ENCODE peak calls at places on chromosome 11, in seven cellular contexts. K is substantia nigra, X is M059J, F is GDM1, Y is heart left ventricle, Z is ACHN, J is neural crest cell. E is an unnamed sample.

GRCh38 chr11:8841899-8842298 is 69.1 kb upstream of the AKIP1 start:
- DNase-seq in K (no peak), X (peak), F (no peak), Y (no peak), Z (no peak), J (no peak), E (no peak)

GRCh38 chr11:72303179-72303578 is 59.2 kb upstream of the PHOX2A start:
- DNase-seq in K (no peak), X (no peak), F (no peak), Y (no peak), Z (no peak), J (no peak), E (no peak)

GRCh38 chr11:11555228-11555627 is 66.6 kb downstream of the GALNT18 start:
- DNase-seq in K (no peak), X (no peak), F (no peak), Y (peak), Z (peak), J (no peak), E (no peak)

GRCh38 chr11:83971063-83971462 is 684.9 kb upstream of the CCDC90B start:
- DNase-seq in K (no peak), X (peak), F (no peak), Y (no peak), Z (no peak), J (no peak), E (no peak)

GRCh38 chr11:103871923-103872551 is 164.4 kb upstream of the DDI1 start:
- DNase-seq in K (no peak), X (no peak), F (no peak), Y (no peak), Z (no peak), J (no peak), E (no peak)

GRCh38 chr11:75145972-75146519 is 4.9 kb upstream of the SLCO2B1 start:
- DNase-seq in K (no peak), X (no peak), F (no peak), Y (no peak), Z (no peak), J (no peak), E (no peak)

GRCh38 chr11:73958521-73959141 is 7.8 kb downstream of the DNAJB13 start:
- DNase-seq in K (no peak), X (no peak), F (no peak), Y (no peak), Z (no peak), J (no peak), E (no peak)

GRCh38 chr11:134613646-134614045 is 201.6 kb upstream of the B3GAT1 start:
- DNase-seq in K (no peak), X (no peak), F (no peak), Y (no peak), Z (no peak), J (no peak), E (no peak)

GRCh38 chr11:12543596-12544415 is 130.4 kb upstream of the TEAD1 start:
- DNase-seq in K (no peak), X (peak), F (no peak), Y (no peak), Z (no peak), J (no peak), E (no peak)

GRCh38 chr11:88377151-88377550 is 39.6 kb upstream of the CTSC start:
- DNase-seq in K (no peak), X (no peak), F (no peak), Y (no peak), Z (peak), J (no peak), E (no peak)

GRCh38 chr11:63534895-63535461 is 1.6 kb upstream of the PLAAT4 start:
- DNase-seq in K (no peak), X (peak), F (no peak), Y (no peak), Z (no peak), J (no peak), E (no peak)

GRCh38 chr11:20739004-20739612 is 69.7 kb downstream of the NELL1 start:
- DNase-seq in K (no peak), X (no peak), F (no peak), Y (no peak), Z (no peak), J (no peak), E (no peak)

GRCh38 chr11:15923169-15923568 is 433.2 kb downstream of the SOX6 start:
- DNase-seq in K (no peak), X (no peak), F (no peak), Y (no peak), Z (no peak), J (no peak), E (no peak)

GRCh38 chr11:93648168-93648567 is 13.3 kb upstream of the CEP295 start:
- DNase-seq in K (no peak), X (no peak), F (no peak), Y (no peak), Z (no peak), J (no peak), E (no peak)

GRCh38 chr11:61747389-61748285 is 4.8 kb upstream of the MYRF start:
- DNase-seq in K (peak), X (peak), F (no peak), Y (peak), Z (peak), J (peak), E (no peak)

GRCh38 chr11:34886609-34887008 is 29.6 kb downstream of the APIP start:
- DNase-seq in K (no peak), X (no peak), F (no peak), Y (no peak), Z (no peak), J (no peak), E (no peak)

GRCh38 chr11:116170526-116171120 is 602.2 kb downstream of the BUD13 start:
- DNase-seq in K (no peak), X (no peak), F (no peak), Y (no peak), Z (no peak), J (no peak), E (no peak)

GRCh38 chr11:122101625-122102291 is 14.3 kb downstream of the BLID start:
- DNase-seq in K (peak), X (peak), F (no peak), Y (peak), Z (no peak), J (peak), E (no peak)

GRCh38 chr11:13883042-13883441 is 79.5 kb upstream of the SPON1 start:
- DNase-seq in K (no peak), X (no peak), F (no peak), Y (no peak), Z (no peak), J (no peak), E (peak)

GRCh38 chr11:70482529-70482917 is 84.2 kb downstream of the CTTN start:
- DNase-seq in K (no peak), X (no peak), F (no peak), Y (peak), Z (no peak), J (no peak), E (no peak)

GRCh38 chr11:46675949-46676348 is 24.5 kb downstream of the ARHGAP1 start:
- DNase-seq in K (no peak), X (no peak), F (no peak), Y (no peak), Z (no peak), J (no peak), E (no peak)

GRCh38 chr11:113838005-113838404 is 37.4 kb downstream of the USP28 start:
- DNase-seq in K (no peak), X (no peak), F (no peak), Y (no peak), Z (no peak), J (no peak), E (no peak)

GRCh38 chr11:103826856-103827255 is 209.6 kb upstream of the DDI1 start:
- DNase-seq in K (no peak), X (no peak), F (no peak), Y (no peak), Z (no peak), J (no peak), E (no peak)

E was measured in NCI-H510A.